ENCODE peak calls at places on chromosomes 1 and 21, in seven cellular contexts. One of them, this sample, is unnamed.

GRCh38 chr1:240193699-240194098 is 102.0 kb downstream of the FMN2 start:
- DNase-seq in thoracic aorta: no peak
- DNase-seq in cardiac muscle cell: peak; percentile 9
- DNase-seq in foreskin fibroblast: no peak
- DNase-seq in AG04449: no peak
- DNase-seq in mucosa of descending colon: no peak
- DNase-seq in cardiac fibroblast: peak; percentile 19
- DNase-seq in this sample: no peak

GRCh38 chr21:20728691-20729090 is 269.5 kb upstream of the NCAM2 start:
- DNase-seq in thoracic aorta: no peak
- DNase-seq in cardiac fibroblast: no peak
- DNase-seq in mucosa of descending colon: no peak
- DNase-seq in cardiac muscle cell: no peak
- DNase-seq in AG04449: no peak
- DNase-seq in foreskin fibroblast: no peak
- DNase-seq in this sample: no peak

GRCh38 chr21:27423906-27424595 is 457.2 kb upstream of the ADAMTS5 start:
- DNase-seq in cardiac muscle cell: peak; percentile 74
- DNase-seq in mucosa of descending colon: no peak
- DNase-seq in AG04449: no peak
- DNase-seq in foreskin fibroblast: peak; percentile 50
- DNase-seq in thoracic aorta: no peak
- DNase-seq in cardiac fibroblast: peak; percentile 73
- DNase-seq in this sample: peak; percentile 13

GRCh38 chr1:94720091-94720793 is 99.9 kb upstream of the SLC44A3 start:
- DNase-seq in mucosa of descending colon: no peak
- DNase-seq in thoracic aorta: no peak
- DNase-seq in cardiac muscle cell: no peak
- DNase-seq in foreskin fibroblast: no peak
- DNase-seq in cardiac fibroblast: no peak
- DNase-seq in AG04449: no peak
- DNase-seq in this sample: no peak

GRCh38 chr1:19011832-19012231 is 55.4 kb upstream of the IFFO2 start:
- DNase-seq in cardiac fibroblast: no peak
- DNase-seq in mucosa of descending colon: no peak
- DNase-seq in foreskin fibroblast: no peak
- DNase-seq in thoracic aorta: no peak
- DNase-seq in AG04449: no peak
- DNase-seq in cardiac muscle cell: no peak
- DNase-seq in this sample: no peak

GRCh38 chr1:56774067-56774609 is 45.1 kb downstream of the FYB2 start:
- DNase-seq in cardiac muscle cell: no peak
- DNase-seq in thoracic aorta: no peak
- DNase-seq in AG04449: no peak
- DNase-seq in foreskin fibroblast: no peak
- DNase-seq in mucosa of descending colon: no peak
- DNase-seq in cardiac fibroblast: no peak
- DNase-seq in this sample: no peak

GRCh38 chr1:23251812-23252211 is 34.5 kb upstream of the HTR1D start:
- DNase-seq in foreskin fibroblast: peak; percentile 17
- DNase-seq in AG04449: no peak
- DNase-seq in cardiac fibroblast: no peak
- DNase-seq in cardiac muscle cell: no peak
- DNase-seq in mucosa of descending colon: no peak
- DNase-seq in thoracic aorta: no peak
- DNase-seq in this sample: no peak

GRCh38 chr1:62271137-62271536 is 48.1 kb downstream of the KANK4 start:
- DNase-seq in mucosa of descending colon: no peak
- DNase-seq in AG04449: no peak
- DNase-seq in cardiac fibroblast: no peak
- DNase-seq in thoracic aorta: no peak
- DNase-seq in foreskin fibroblast: no peak
- DNase-seq in cardiac muscle cell: no peak
- DNase-seq in this sample: no peak

GRCh38 chr1:234559152-234559916 is 50.6 kb downstream of the IRF2BP2 start:
- DNase-seq in mucosa of descending colon: no peak
- DNase-seq in AG04449: no peak
- DNase-seq in thoracic aorta: no peak
- DNase-seq in cardiac muscle cell: no peak
- DNase-seq in cardiac fibroblast: no peak
- DNase-seq in foreskin fibroblast: no peak
- DNase-seq in this sample: no peak

GRCh38 chr1:203754455-203754864 is 10.5 kb upstream of the LAX1 start:
- DNase-seq in cardiac muscle cell: no peak
- DNase-seq in foreskin fibroblast: no peak
- DNase-seq in cardiac fibroblast: no peak
- DNase-seq in mucosa of descending colon: no peak
- DNase-seq in AG04449: no peak
- DNase-seq in thoracic aorta: no peak
- DNase-seq in this sample: no peak

GRCh38 chr21:45592208-45592619 is 50.0 kb upstream of the SLC19A1 start:
- DNase-seq in cardiac fibroblast: no peak
- DNase-seq in thoracic aorta: no peak
- DNase-seq in AG04449: no peak
- DNase-seq in cardiac muscle cell: no peak
- DNase-seq in mucosa of descending colon: no peak
- DNase-seq in foreskin fibroblast: no peak
- DNase-seq in this sample: no peak

GRCh38 chr1:176745945-176746344 is 283.0 kb downstream of the PAPPA2 start:
- DNase-seq in cardiac fibroblast: peak; percentile 1
- DNase-seq in foreskin fibroblast: peak; percentile 33
- DNase-seq in mucosa of descending colon: no peak
- DNase-seq in AG04449: no peak
- DNase-seq in cardiac muscle cell: no peak
- DNase-seq in thoracic aorta: no peak
- DNase-seq in this sample: no peak

GRCh38 chr1:92410706-92411105 is 76.0 kb downstream of the GFI1 start:
- DNase-seq in AG04449: no peak
- DNase-seq in thoracic aorta: no peak
- DNase-seq in foreskin fibroblast: no peak
- DNase-seq in mucosa of descending colon: no peak
- DNase-seq in cardiac muscle cell: no peak
- DNase-seq in cardiac fibroblast: no peak
- DNase-seq in this sample: no peak

GRCh38 chr1:232620356-232620841 is 9.5 kb downstream of the SIPA1L2 start:
- DNase-seq in cardiac fibroblast: peak; percentile 96
- DNase-seq in foreskin fibroblast: peak; percentile 57
- DNase-seq in thoracic aorta: no peak
- DNase-seq in cardiac muscle cell: peak; percentile 94
- DNase-seq in mucosa of descending colon: no peak
- DNase-seq in AG04449: no peak
- DNase-seq in this sample: peak; percentile 51

GRCh38 chr1:173329747-173330146 is 122.6 kb upstream of the TNFSF4 start:
- DNase-seq in AG04449: peak; percentile 26
- DNase-seq in thoracic aorta: no peak
- DNase-seq in mucosa of descending colon: no peak
- DNase-seq in cardiac muscle cell: peak; percentile 56
- DNase-seq in foreskin fibroblast: peak; percentile 38
- DNase-seq in cardiac fibroblast: peak; percentile 42
- DNase-seq in this sample: peak; percentile 46

GRCh38 chr1:187892640-187893039 is 1063.9 kb downstream of the PLA2G4A start:
- DNase-seq in mucosa of descending colon: no peak
- DNase-seq in foreskin fibroblast: no peak
- DNase-seq in thoracic aorta: no peak
- DNase-seq in cardiac muscle cell: no peak
- DNase-seq in AG04449: no peak
- DNase-seq in cardiac fibroblast: no peak
- DNase-seq in this sample: no peak

GRCh38 chr1:225880636-225881035 is 1.5 kb downstream of the TMEM63A start:
- DNase-seq in AG04449: no peak
- DNase-seq in cardiac muscle cell: no peak
- DNase-seq in thoracic aorta: no peak
- DNase-seq in foreskin fibroblast: no peak
- DNase-seq in cardiac fibroblast: no peak
- DNase-seq in mucosa of descending colon: peak; percentile 39
- DNase-seq in this sample: no peak

DNA sequence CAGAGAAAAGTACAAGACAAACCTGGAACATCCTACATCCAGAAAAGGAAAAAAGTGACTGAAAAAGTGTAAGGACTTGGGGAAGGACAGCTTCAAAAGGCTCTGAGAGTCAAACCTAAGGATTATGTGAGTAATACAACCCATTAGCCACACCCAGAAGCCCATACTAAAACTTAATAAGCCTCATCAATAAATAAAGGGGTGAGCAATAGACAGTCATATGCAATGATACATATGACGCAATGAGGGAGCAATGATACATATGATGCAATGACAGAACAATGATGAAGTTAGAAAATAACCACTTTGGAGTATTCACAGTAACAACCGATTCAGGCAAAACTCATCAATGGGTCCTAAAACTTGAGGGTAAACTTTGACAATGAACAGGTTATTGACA is 50.1 kb downstream of the BRWD1 start:
- DNase-seq in cardiac muscle cell: peak; percentile 15
- DNase-seq in AG04449: no peak
- DNase-seq in cardiac fibroblast: peak; percentile 1
- DNase-seq in thoracic aorta: no peak
- DNase-seq in mucosa of descending colon: no peak
- DNase-seq in foreskin fibroblast: peak; percentile 82
- DNase-seq in this sample: no peak
- TF ChIP-seq CTCF in cardiac muscle cell: no peak
- TF ChIP-seq CTCF in AG04449: no peak
- TF ChIP-seq CTCF in cardiac fibroblast: no peak
- TF ChIP-seq CTCF in thoracic aorta: no peak
- TF ChIP-seq CTCF in mucosa of descending colon: no peak
- TF ChIP-seq CTCF in foreskin fibroblast: no peak
- TF ChIP-seq CTCF in this sample: no peak

DNA sequence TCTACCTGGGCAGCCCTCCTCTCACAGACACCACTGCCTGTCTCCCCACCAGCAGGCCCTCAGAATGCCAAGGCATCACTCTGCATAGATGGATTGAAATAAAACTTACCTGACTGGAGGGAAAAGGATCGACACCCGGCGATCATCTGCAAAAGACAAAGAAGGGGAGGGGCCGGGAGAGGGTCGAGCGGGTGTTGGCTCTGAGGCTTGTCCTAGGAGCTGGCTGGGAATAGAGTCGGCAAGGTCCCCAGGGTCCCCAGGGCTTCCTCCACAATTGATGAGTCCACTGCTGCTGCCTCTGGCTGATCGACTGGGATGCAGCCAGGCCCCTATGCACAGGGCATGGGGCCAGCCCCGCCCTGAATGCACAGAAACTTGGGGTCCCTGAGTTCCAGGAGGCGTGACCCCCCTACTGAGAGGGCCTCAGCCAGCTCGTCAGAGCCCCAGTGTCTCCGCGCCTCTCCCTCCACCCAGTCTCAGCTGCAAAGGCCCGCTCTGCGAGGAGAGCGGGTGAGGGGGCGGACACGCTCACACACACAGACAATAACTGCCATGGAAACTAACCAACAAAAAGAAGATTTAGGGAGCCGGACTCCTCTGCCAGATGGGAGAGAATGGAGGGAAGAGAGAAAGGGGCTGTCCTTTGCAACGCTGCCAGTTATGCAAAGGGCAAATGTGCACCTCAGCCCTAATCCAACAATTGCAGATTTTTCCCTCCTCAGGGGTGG is at the start of gene KLHDC8A:
- DNase-seq in thoracic aorta: no peak
- DNase-seq in cardiac fibroblast: peak; percentile 54
- DNase-seq in AG04449: no peak
- DNase-seq in cardiac muscle cell: peak; percentile 53
- DNase-seq in mucosa of descending colon: no peak
- DNase-seq in foreskin fibroblast: no peak
- DNase-seq in this sample: no peak
- H3K4me3 ChIP-seq in thoracic aorta: no peak within 1 kb of the TSS
- H3K4me3 ChIP-seq in cardiac fibroblast: no peak within 1 kb of the TSS
- H3K4me3 ChIP-seq in AG04449: no peak within 1 kb of the TSS
- H3K4me3 ChIP-seq in cardiac muscle cell: no peak within 1 kb of the TSS
- H3K4me3 ChIP-seq in mucosa of descending colon: no peak within 1 kb of the TSS
- H3K4me3 ChIP-seq in foreskin fibroblast: no peak within 1 kb of the TSS
- H3K4me3 ChIP-seq in this sample: no peak within 1 kb of the TSS

GRCh38 chr1:64245495-64245894 is 42.1 kb downstream of the UBE2U start:
- DNase-seq in AG04449: no peak
- DNase-seq in mucosa of descending colon: no peak
- DNase-seq in cardiac muscle cell: no peak
- DNase-seq in foreskin fibroblast: no peak
- DNase-seq in thoracic aorta: no peak
- DNase-seq in cardiac fibroblast: no peak
- DNase-seq in this sample: no peak

GRCh38 chr1:64241069-64241468 is 37.6 kb downstream of the UBE2U start:
- DNase-seq in foreskin fibroblast: no peak
- DNase-seq in cardiac fibroblast: no peak
- DNase-seq in mucosa of descending colon: no peak
- DNase-seq in AG04449: no peak
- DNase-seq in thoracic aorta: no peak
- DNase-seq in cardiac muscle cell: no peak
- DNase-seq in this sample: no peak

GRCh38 chr1:64243757-64244080 is 40.3 kb downstream of the UBE2U start:
- DNase-seq in cardiac muscle cell: no peak
- DNase-seq in mucosa of descending colon: no peak
- DNase-seq in AG04449: no peak
- DNase-seq in cardiac fibroblast: no peak
- DNase-seq in foreskin fibroblast: no peak
- DNase-seq in thoracic aorta: no peak
- DNase-seq in this sample: no peak

GRCh38 chr1:64240209-64240608 is 36.8 kb downstream of the UBE2U start:
- DNase-seq in thoracic aorta: no peak
- DNase-seq in foreskin fibroblast: peak; percentile 58
- DNase-seq in cardiac fibroblast: peak; percentile 71
- DNase-seq in cardiac muscle cell: peak; percentile 67
- DNase-seq in AG04449: no peak
- DNase-seq in mucosa of descending colon: no peak
- DNase-seq in this sample: no peak

DNA sequence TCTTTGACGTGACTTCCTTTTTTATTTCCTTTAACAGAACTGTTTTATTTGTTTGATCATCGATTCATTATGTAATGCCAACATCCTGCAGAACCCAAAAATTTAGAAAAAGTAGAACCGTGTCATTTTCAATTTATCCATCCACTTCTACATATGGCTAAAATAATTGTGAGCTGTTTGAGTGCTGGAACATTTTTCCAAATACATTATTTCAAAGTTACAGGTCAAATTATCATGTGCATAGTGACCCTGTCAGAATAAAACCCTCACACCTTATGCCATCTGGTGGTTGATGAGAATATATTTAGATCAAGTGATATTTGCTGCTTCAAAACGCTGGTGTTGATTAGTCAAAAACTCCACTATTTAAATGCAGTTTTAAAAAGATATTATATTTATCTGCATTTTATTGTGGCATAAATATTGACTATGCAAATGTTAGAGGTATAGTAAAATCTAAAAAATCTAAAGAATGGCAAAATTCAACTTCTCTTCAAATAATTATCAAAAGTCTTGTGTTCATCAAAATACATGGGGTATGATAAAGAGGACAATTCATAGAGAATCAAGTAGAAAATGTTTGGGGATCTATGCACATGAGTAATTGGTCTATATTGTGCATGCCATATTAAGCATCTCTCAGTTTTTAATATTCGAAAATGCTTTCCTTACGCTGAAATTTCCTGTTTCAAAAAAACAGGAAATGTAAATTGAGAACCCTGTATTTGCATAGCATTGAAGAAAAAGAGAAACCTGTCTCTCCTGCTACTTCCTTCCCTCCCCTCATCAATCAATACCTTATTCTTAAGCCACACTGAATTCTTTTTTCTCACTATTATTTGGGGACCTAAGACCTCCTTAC is 39.7 kb downstream of the UBE2U start:
- DNase-seq in thoracic aorta: no peak
- DNase-seq in cardiac fibroblast: peak; percentile 68
- DNase-seq in AG04449: no peak
- DNase-seq in cardiac muscle cell: peak; percentile 68
- DNase-seq in foreskin fibroblast: peak; percentile 70
- DNase-seq in mucosa of descending colon: no peak
- DNase-seq in this sample: peak; percentile 42
- TF ChIP-seq CTCF in thoracic aorta: peak; percentile 50
- TF ChIP-seq CTCF in cardiac fibroblast: no peak
- TF ChIP-seq CTCF in AG04449: peak; percentile 20
- TF ChIP-seq CTCF in cardiac muscle cell: peak; percentile 43
- TF ChIP-seq CTCF in foreskin fibroblast: peak; percentile 32
- TF ChIP-seq CTCF in mucosa of descending colon: no peak
- TF ChIP-seq CTCF in this sample: peak; percentile 14

GRCh38 chr1:153087692-153088091 is 6.6 kb downstream of the SPRR2E start:
- DNase-seq in AG04449: no peak
- DNase-seq in thoracic aorta: no peak
- DNase-seq in mucosa of descending colon: no peak
- DNase-seq in cardiac muscle cell: no peak
- DNase-seq in foreskin fibroblast: no peak
- DNase-seq in cardiac fibroblast: no peak
- DNase-seq in this sample: no peak
- H3K4me3 ChIP-seq in AG04449: no peak overlapping the region
- H3K4me3 ChIP-seq in thoracic aorta: no peak overlapping the region
- H3K4me3 ChIP-seq in mucosa of descending colon: no peak overlapping the region
- H3K4me3 ChIP-seq in cardiac muscle cell: no peak overlapping the region
- H3K4me3 ChIP-seq in foreskin fibroblast: no peak overlapping the region
- H3K4me3 ChIP-seq in cardiac fibroblast: no peak overlapping the region
- H3K4me3 ChIP-seq in this sample: no peak overlapping the region